ENCODE peak calls at places on chromosomes 2 and 18, in ten cellular contexts. One of them, this sample, is unnamed.

GRCh38 chr18:76266226-76266991 is 228.6 kb downstream of the ZNF516 start:
- ATAC-seq in activated CD4-positive, CD25-positive, alpha-beta regulatory T cell treated with anti-CD3 and anti-CD28 coated beads, Interleukin-2, amount 50 U/mL, for 24 hours: no peak
- ATAC-seq in CD4-positive, alpha-beta T cell: no peak
- ATAC-seq in T-helper 17 cell: no peak
- ATAC-seq in upper lobe of right lung: no peak
- ATAC-seq in aorta: no peak
- ATAC-seq in natural killer cell treated with Interleukin-12 subunit alpha and Interleukin-12 subunit beta and Interleukin-15 and Interleukin-18, amount 100 ng/mL, for 72 hours: no peak
- ATAC-seq in A549: no peak
- ATAC-seq in T-cell: no peak
- ATAC-seq in stimulated activated naive CD8-positive, alpha-beta T cell treated with anti-CD3 and anti-CD28 coated beads, Interleukin-15, amount 100 ng/mL, for 72 hours: no peak
- ATAC-seq in this sample: no peak

GRCh38 chr2:200156140-200156858 is 150.2 kb upstream of the SPATS2L start:
- ATAC-seq in activated CD4-positive, CD25-positive, alpha-beta regulatory T cell treated with anti-CD3 and anti-CD28 coated beads, Interleukin-2, amount 50 U/mL, for 24 hours: no peak
- ATAC-seq in CD4-positive, alpha-beta T cell: no peak
- ATAC-seq in T-helper 17 cell: no peak
- ATAC-seq in upper lobe of right lung: peak; percentile 56
- ATAC-seq in aorta: peak; percentile 70
- ATAC-seq in natural killer cell treated with Interleukin-12 subunit alpha and Interleukin-12 subunit beta and Interleukin-15 and Interleukin-18, amount 100 ng/mL, for 72 hours: no peak
- ATAC-seq in A549: peak; percentile 79
- ATAC-seq in T-cell: no peak
- ATAC-seq in stimulated activated naive CD8-positive, alpha-beta T cell treated with anti-CD3 and anti-CD28 coated beads, Interleukin-15, amount 100 ng/mL, for 72 hours: no peak
- ATAC-seq in this sample: no peak

GRCh38 chr2:33108483-33109443 is 162.0 kb downstream of the LTBP1 start:
- ATAC-seq in activated CD4-positive, CD25-positive, alpha-beta regulatory T cell treated with anti-CD3 and anti-CD28 coated beads, Interleukin-2, amount 50 U/mL, for 24 hours: no peak
- ATAC-seq in CD4-positive, alpha-beta T cell: no peak
- ATAC-seq in T-helper 17 cell: no peak
- ATAC-seq in upper lobe of right lung: peak; percentile 43
- ATAC-seq in aorta: peak; percentile 49
- ATAC-seq in natural killer cell treated with Interleukin-12 subunit alpha and Interleukin-12 subunit beta and Interleukin-15 and Interleukin-18, amount 100 ng/mL, for 72 hours: no peak
- ATAC-seq in A549: peak; percentile 37
- ATAC-seq in T-cell: no peak
- ATAC-seq in stimulated activated naive CD8-positive, alpha-beta T cell treated with anti-CD3 and anti-CD28 coated beads, Interleukin-15, amount 100 ng/mL, for 72 hours: no peak
- ATAC-seq in this sample: no peak

GRCh38 chr2:20551231-20551944 is 99.5 kb downstream of the HS1BP3 start:
- ATAC-seq in activated CD4-positive, CD25-positive, alpha-beta regulatory T cell treated with anti-CD3 and anti-CD28 coated beads, Interleukin-2, amount 50 U/mL, for 24 hours: no peak
- ATAC-seq in CD4-positive, alpha-beta T cell: no peak
- ATAC-seq in T-helper 17 cell: no peak
- ATAC-seq in upper lobe of right lung: peak; percentile 18
- ATAC-seq in aorta: no peak
- ATAC-seq in natural killer cell treated with Interleukin-12 subunit alpha and Interleukin-12 subunit beta and Interleukin-15 and Interleukin-18, amount 100 ng/mL, for 72 hours: no peak
- ATAC-seq in A549: peak; percentile 61
- ATAC-seq in T-cell: no peak
- ATAC-seq in stimulated activated naive CD8-positive, alpha-beta T cell treated with anti-CD3 and anti-CD28 coated beads, Interleukin-15, amount 100 ng/mL, for 72 hours: no peak
- ATAC-seq in this sample: no peak

GRCh38 chr2:45964226-45964841 is 312.9 kb downstream of the PRKCE start:
- ATAC-seq in activated CD4-positive, CD25-positive, alpha-beta regulatory T cell treated with anti-CD3 and anti-CD28 coated beads, Interleukin-2, amount 50 U/mL, for 24 hours: no peak
- ATAC-seq in CD4-positive, alpha-beta T cell: no peak
- ATAC-seq in T-helper 17 cell: no peak
- ATAC-seq in upper lobe of right lung: peak; percentile 45
- ATAC-seq in aorta: peak; percentile 42
- ATAC-seq in natural killer cell treated with Interleukin-12 subunit alpha and Interleukin-12 subunit beta and Interleukin-15 and Interleukin-18, amount 100 ng/mL, for 72 hours: no peak
- ATAC-seq in A549: peak; percentile 87
- ATAC-seq in T-cell: no peak
- ATAC-seq in stimulated activated naive CD8-positive, alpha-beta T cell treated with anti-CD3 and anti-CD28 coated beads, Interleukin-15, amount 100 ng/mL, for 72 hours: no peak
- ATAC-seq in this sample: no peak

GRCh38 chr2:75569546-75569945 is 8.8 kb upstream of the EVA1A start:
- ATAC-seq in activated CD4-positive, CD25-positive, alpha-beta regulatory T cell treated with anti-CD3 and anti-CD28 coated beads, Interleukin-2, amount 50 U/mL, for 24 hours: no peak
- ATAC-seq in CD4-positive, alpha-beta T cell: no peak
- ATAC-seq in T-helper 17 cell: no peak
- ATAC-seq in upper lobe of right lung: no peak
- ATAC-seq in aorta: no peak
- ATAC-seq in natural killer cell treated with Interleukin-12 subunit alpha and Interleukin-12 subunit beta and Interleukin-15 and Interleukin-18, amount 100 ng/mL, for 72 hours: no peak
- ATAC-seq in A549: no peak
- ATAC-seq in T-cell: no peak
- ATAC-seq in stimulated activated naive CD8-positive, alpha-beta T cell treated with anti-CD3 and anti-CD28 coated beads, Interleukin-15, amount 100 ng/mL, for 72 hours: no peak
- ATAC-seq in this sample: no peak

GRCh38 chr2:26932974-26933373 is 37.5 kb upstream of the MAPRE3 start:
- ATAC-seq in activated CD4-positive, CD25-positive, alpha-beta regulatory T cell treated with anti-CD3 and anti-CD28 coated beads, Interleukin-2, amount 50 U/mL, for 24 hours: no peak
- ATAC-seq in CD4-positive, alpha-beta T cell: no peak
- ATAC-seq in T-helper 17 cell: no peak
- ATAC-seq in upper lobe of right lung: no peak
- ATAC-seq in aorta: no peak
- ATAC-seq in natural killer cell treated with Interleukin-12 subunit alpha and Interleukin-12 subunit beta and Interleukin-15 and Interleukin-18, amount 100 ng/mL, for 72 hours: no peak
- ATAC-seq in A549: peak; percentile 13
- ATAC-seq in T-cell: no peak
- ATAC-seq in stimulated activated naive CD8-positive, alpha-beta T cell treated with anti-CD3 and anti-CD28 coated beads, Interleukin-15, amount 100 ng/mL, for 72 hours: no peak
- ATAC-seq in this sample: no peak

GRCh38 chr2:199439094-199439493 is 18.6 kb downstream of the SATB2 start:
- ATAC-seq in activated CD4-positive, CD25-positive, alpha-beta regulatory T cell treated with anti-CD3 and anti-CD28 coated beads, Interleukin-2, amount 50 U/mL, for 24 hours: no peak
- ATAC-seq in CD4-positive, alpha-beta T cell: no peak
- ATAC-seq in T-helper 17 cell: no peak
- ATAC-seq in upper lobe of right lung: no peak
- ATAC-seq in aorta: no peak
- ATAC-seq in natural killer cell treated with Interleukin-12 subunit alpha and Interleukin-12 subunit beta and Interleukin-15 and Interleukin-18, amount 100 ng/mL, for 72 hours: no peak
- ATAC-seq in A549: no peak
- ATAC-seq in T-cell: no peak
- ATAC-seq in stimulated activated naive CD8-positive, alpha-beta T cell treated with anti-CD3 and anti-CD28 coated beads, Interleukin-15, amount 100 ng/mL, for 72 hours: no peak
- ATAC-seq in this sample: no peak

GRCh38 chr2:30512243-30512866 is 65.3 kb downstream of the LCLAT1 start:
- ATAC-seq in activated CD4-positive, CD25-positive, alpha-beta regulatory T cell treated with anti-CD3 and anti-CD28 coated beads, Interleukin-2, amount 50 U/mL, for 24 hours: no peak
- ATAC-seq in CD4-positive, alpha-beta T cell: no peak
- ATAC-seq in T-helper 17 cell: no peak
- ATAC-seq in upper lobe of right lung: no peak
- ATAC-seq in aorta: no peak
- ATAC-seq in natural killer cell treated with Interleukin-12 subunit alpha and Interleukin-12 subunit beta and Interleukin-15 and Interleukin-18, amount 100 ng/mL, for 72 hours: no peak
- ATAC-seq in A549: no peak
- ATAC-seq in T-cell: no peak
- ATAC-seq in stimulated activated naive CD8-positive, alpha-beta T cell treated with anti-CD3 and anti-CD28 coated beads, Interleukin-15, amount 100 ng/mL, for 72 hours: no peak
- ATAC-seq in this sample: no peak

GRCh38 chr2:42558827-42559226 is 9.6 kb upstream of the MTA3 start:
- ATAC-seq in activated CD4-positive, CD25-positive, alpha-beta regulatory T cell treated with anti-CD3 and anti-CD28 coated beads, Interleukin-2, amount 50 U/mL, for 24 hours: no peak
- ATAC-seq in CD4-positive, alpha-beta T cell: no peak
- ATAC-seq in T-helper 17 cell: no peak
- ATAC-seq in upper lobe of right lung: no peak
- ATAC-seq in aorta: no peak
- ATAC-seq in natural killer cell treated with Interleukin-12 subunit alpha and Interleukin-12 subunit beta and Interleukin-15 and Interleukin-18, amount 100 ng/mL, for 72 hours: no peak
- ATAC-seq in A549: peak; percentile 74
- ATAC-seq in T-cell: no peak
- ATAC-seq in stimulated activated naive CD8-positive, alpha-beta T cell treated with anti-CD3 and anti-CD28 coated beads, Interleukin-15, amount 100 ng/mL, for 72 hours: no peak
- ATAC-seq in this sample: no peak

GRCh38 chr2:224611938-224612337 is 26.8 kb upstream of the CUL3 start:
- ATAC-seq in activated CD4-positive, CD25-positive, alpha-beta regulatory T cell treated with anti-CD3 and anti-CD28 coated beads, Interleukin-2, amount 50 U/mL, for 24 hours: no peak
- ATAC-seq in CD4-positive, alpha-beta T cell: no peak
- ATAC-seq in T-helper 17 cell: no peak
- ATAC-seq in upper lobe of right lung: no peak
- ATAC-seq in aorta: no peak
- ATAC-seq in natural killer cell treated with Interleukin-12 subunit alpha and Interleukin-12 subunit beta and Interleukin-15 and Interleukin-18, amount 100 ng/mL, for 72 hours: no peak
- ATAC-seq in A549: no peak
- ATAC-seq in T-cell: no peak
- ATAC-seq in stimulated activated naive CD8-positive, alpha-beta T cell treated with anti-CD3 and anti-CD28 coated beads, Interleukin-15, amount 100 ng/mL, for 72 hours: no peak
- ATAC-seq in this sample: no peak

GRCh38 chr2:26491563-26492167 is 13.7 kb upstream of the OTOF start:
- ATAC-seq in activated CD4-positive, CD25-positive, alpha-beta regulatory T cell treated with anti-CD3 and anti-CD28 coated beads, Interleukin-2, amount 50 U/mL, for 24 hours: no peak
- ATAC-seq in CD4-positive, alpha-beta T cell: no peak
- ATAC-seq in T-helper 17 cell: no peak
- ATAC-seq in upper lobe of right lung: no peak
- ATAC-seq in aorta: no peak
- ATAC-seq in natural killer cell treated with Interleukin-12 subunit alpha and Interleukin-12 subunit beta and Interleukin-15 and Interleukin-18, amount 100 ng/mL, for 72 hours: no peak
- ATAC-seq in A549: no peak
- ATAC-seq in T-cell: no peak
- ATAC-seq in stimulated activated naive CD8-positive, alpha-beta T cell treated with anti-CD3 and anti-CD28 coated beads, Interleukin-15, amount 100 ng/mL, for 72 hours: no peak
- ATAC-seq in this sample: no peak

GRCh38 chr2:190722061-190722759 is 73.3 kb downstream of the NAB1 start:
- ATAC-seq in activated CD4-positive, CD25-positive, alpha-beta regulatory T cell treated with anti-CD3 and anti-CD28 coated beads, Interleukin-2, amount 50 U/mL, for 24 hours: peak; percentile 77
- ATAC-seq in CD4-positive, alpha-beta T cell: no peak
- ATAC-seq in T-helper 17 cell: peak; percentile 35
- ATAC-seq in upper lobe of right lung: no peak
- ATAC-seq in aorta: no peak
- ATAC-seq in natural killer cell treated with Interleukin-12 subunit alpha and Interleukin-12 subunit beta and Interleukin-15 and Interleukin-18, amount 100 ng/mL, for 72 hours: peak; percentile 67
- ATAC-seq in A549: no peak
- ATAC-seq in T-cell: no peak
- ATAC-seq in stimulated activated naive CD8-positive, alpha-beta T cell treated with anti-CD3 and anti-CD28 coated beads, Interleukin-15, amount 100 ng/mL, for 72 hours: peak; percentile 84
- ATAC-seq in this sample: peak; percentile 79

GRCh38 chr2:227703280-227703732 is 14.5 kb downstream of the SLC19A3 start:
- ATAC-seq in activated CD4-positive, CD25-positive, alpha-beta regulatory T cell treated with anti-CD3 and anti-CD28 coated beads, Interleukin-2, amount 50 U/mL, for 24 hours: no peak
- ATAC-seq in CD4-positive, alpha-beta T cell: no peak
- ATAC-seq in T-helper 17 cell: no peak
- ATAC-seq in upper lobe of right lung: peak; percentile 90
- ATAC-seq in aorta: peak; percentile 41
- ATAC-seq in natural killer cell treated with Interleukin-12 subunit alpha and Interleukin-12 subunit beta and Interleukin-15 and Interleukin-18, amount 100 ng/mL, for 72 hours: no peak
- ATAC-seq in A549: peak; percentile 78
- ATAC-seq in T-cell: no peak
- ATAC-seq in stimulated activated naive CD8-positive, alpha-beta T cell treated with anti-CD3 and anti-CD28 coated beads, Interleukin-15, amount 100 ng/mL, for 72 hours: no peak
- ATAC-seq in this sample: no peak

GRCh38 chr2:133602538-133602937 is 34.3 kb upstream of the NCKAP5 start:
- ATAC-seq in activated CD4-positive, CD25-positive, alpha-beta regulatory T cell treated with anti-CD3 and anti-CD28 coated beads, Interleukin-2, amount 50 U/mL, for 24 hours: no peak
- ATAC-seq in CD4-positive, alpha-beta T cell: no peak
- ATAC-seq in T-helper 17 cell: no peak
- ATAC-seq in upper lobe of right lung: peak; percentile 31
- ATAC-seq in aorta: no peak
- ATAC-seq in natural killer cell treated with Interleukin-12 subunit alpha and Interleukin-12 subunit beta and Interleukin-15 and Interleukin-18, amount 100 ng/mL, for 72 hours: no peak
- ATAC-seq in A549: no peak
- ATAC-seq in T-cell: no peak
- ATAC-seq in stimulated activated naive CD8-positive, alpha-beta T cell treated with anti-CD3 and anti-CD28 coated beads, Interleukin-15, amount 100 ng/mL, for 72 hours: no peak
- ATAC-seq in this sample: no peak

GRCh38 chr2:128354731-128355470 is 36.2 kb upstream of the HS6ST1 start:
- ATAC-seq in activated CD4-positive, CD25-positive, alpha-beta regulatory T cell treated with anti-CD3 and anti-CD28 coated beads, Interleukin-2, amount 50 U/mL, for 24 hours: no peak
- ATAC-seq in CD4-positive, alpha-beta T cell: no peak
- ATAC-seq in T-helper 17 cell: no peak
- ATAC-seq in upper lobe of right lung: no peak
- ATAC-seq in aorta: no peak
- ATAC-seq in natural killer cell treated with Interleukin-12 subunit alpha and Interleukin-12 subunit beta and Interleukin-15 and Interleukin-18, amount 100 ng/mL, for 72 hours: no peak
- ATAC-seq in A549: no peak
- ATAC-seq in T-cell: no peak
- ATAC-seq in stimulated activated naive CD8-positive, alpha-beta T cell treated with anti-CD3 and anti-CD28 coated beads, Interleukin-15, amount 100 ng/mL, for 72 hours: no peak
- ATAC-seq in this sample: no peak

GRCh38 chr2:68912732-68913131 is 40.0 kb downstream of the GKN2 start:
- ATAC-seq in activated CD4-positive, CD25-positive, alpha-beta regulatory T cell treated with anti-CD3 and anti-CD28 coated beads, Interleukin-2, amount 50 U/mL, for 24 hours: no peak
- ATAC-seq in CD4-positive, alpha-beta T cell: no peak
- ATAC-seq in T-helper 17 cell: peak; percentile 28
- ATAC-seq in upper lobe of right lung: peak; percentile 74
- ATAC-seq in aorta: no peak
- ATAC-seq in natural killer cell treated with Interleukin-12 subunit alpha and Interleukin-12 subunit beta and Interleukin-15 and Interleukin-18, amount 100 ng/mL, for 72 hours: no peak
- ATAC-seq in A549: no peak
- ATAC-seq in T-cell: no peak
- ATAC-seq in stimulated activated naive CD8-positive, alpha-beta T cell treated with anti-CD3 and anti-CD28 coated beads, Interleukin-15, amount 100 ng/mL, for 72 hours: peak; percentile 71
- ATAC-seq in this sample: no peak

GRCh38 chr2:10918661-10919414 is 7.1 kb downstream of the KCNF1 start:
- ATAC-seq in activated CD4-positive, CD25-positive, alpha-beta regulatory T cell treated with anti-CD3 and anti-CD28 coated beads, Interleukin-2, amount 50 U/mL, for 24 hours: no peak
- ATAC-seq in CD4-positive, alpha-beta T cell: no peak
- ATAC-seq in T-helper 17 cell: no peak
- ATAC-seq in upper lobe of right lung: no peak
- ATAC-seq in aorta: no peak
- ATAC-seq in natural killer cell treated with Interleukin-12 subunit alpha and Interleukin-12 subunit beta and Interleukin-15 and Interleukin-18, amount 100 ng/mL, for 72 hours: no peak
- ATAC-seq in A549: no peak
- ATAC-seq in T-cell: no peak
- ATAC-seq in stimulated activated naive CD8-positive, alpha-beta T cell treated with anti-CD3 and anti-CD28 coated beads, Interleukin-15, amount 100 ng/mL, for 72 hours: no peak
- ATAC-seq in this sample: no peak

GRCh38 chr2:80070587-80070986 is 234.0 kb downstream of the LRRTM1 start:
- ATAC-seq in activated CD4-positive, CD25-positive, alpha-beta regulatory T cell treated with anti-CD3 and anti-CD28 coated beads, Interleukin-2, amount 50 U/mL, for 24 hours: no peak
- ATAC-seq in CD4-positive, alpha-beta T cell: no peak
- ATAC-seq in T-helper 17 cell: no peak
- ATAC-seq in upper lobe of right lung: no peak
- ATAC-seq in aorta: no peak
- ATAC-seq in natural killer cell treated with Interleukin-12 subunit alpha and Interleukin-12 subunit beta and Interleukin-15 and Interleukin-18, amount 100 ng/mL, for 72 hours: no peak
- ATAC-seq in A549: no peak
- ATAC-seq in T-cell: no peak
- ATAC-seq in stimulated activated naive CD8-positive, alpha-beta T cell treated with anti-CD3 and anti-CD28 coated beads, Interleukin-15, amount 100 ng/mL, for 72 hours: no peak
- ATAC-seq in this sample: no peak

GRCh38 chr2:68391099-68391498 is 26.0 kb downstream of the PLEK start:
- ATAC-seq in activated CD4-positive, CD25-positive, alpha-beta regulatory T cell treated with anti-CD3 and anti-CD28 coated beads, Interleukin-2, amount 50 U/mL, for 24 hours: no peak
- ATAC-seq in CD4-positive, alpha-beta T cell: no peak
- ATAC-seq in T-helper 17 cell: no peak
- ATAC-seq in upper lobe of right lung: peak; percentile 72
- ATAC-seq in aorta: no peak
- ATAC-seq in natural killer cell treated with Interleukin-12 subunit alpha and Interleukin-12 subunit beta and Interleukin-15 and Interleukin-18, amount 100 ng/mL, for 72 hours: peak; percentile 41
- ATAC-seq in A549: no peak
- ATAC-seq in T-cell: no peak
- ATAC-seq in stimulated activated naive CD8-positive, alpha-beta T cell treated with anti-CD3 and anti-CD28 coated beads, Interleukin-15, amount 100 ng/mL, for 72 hours: no peak
- ATAC-seq in this sample: no peak

GRCh38 chr2:97910403-97911209 is 85.1 kb downstream of the TMEM131 start:
- ATAC-seq in activated CD4-positive, CD25-positive, alpha-beta regulatory T cell treated with anti-CD3 and anti-CD28 coated beads, Interleukin-2, amount 50 U/mL, for 24 hours: no peak
- ATAC-seq in CD4-positive, alpha-beta T cell: no peak
- ATAC-seq in T-helper 17 cell: no peak
- ATAC-seq in upper lobe of right lung: no peak
- ATAC-seq in aorta: no peak
- ATAC-seq in natural killer cell treated with Interleukin-12 subunit alpha and Interleukin-12 subunit beta and Interleukin-15 and Interleukin-18, amount 100 ng/mL, for 72 hours: no peak
- ATAC-seq in A549: no peak
- ATAC-seq in T-cell: no peak
- ATAC-seq in stimulated activated naive CD8-positive, alpha-beta T cell treated with anti-CD3 and anti-CD28 coated beads, Interleukin-15, amount 100 ng/mL, for 72 hours: no peak
- ATAC-seq in this sample: no peak

GRCh38 chr2:233663911-233664310 is 7.8 kb upstream of the UGT1A9 start:
- ATAC-seq in activated CD4-positive, CD25-positive, alpha-beta regulatory T cell treated with anti-CD3 and anti-CD28 coated beads, Interleukin-2, amount 50 U/mL, for 24 hours: no peak
- ATAC-seq in CD4-positive, alpha-beta T cell: no peak
- ATAC-seq in T-helper 17 cell: no peak
- ATAC-seq in upper lobe of right lung: no peak
- ATAC-seq in aorta: no peak
- ATAC-seq in natural killer cell treated with Interleukin-12 subunit alpha and Interleukin-12 subunit beta and Interleukin-15 and Interleukin-18, amount 100 ng/mL, for 72 hours: no peak
- ATAC-seq in A549: no peak
- ATAC-seq in T-cell: no peak
- ATAC-seq in stimulated activated naive CD8-positive, alpha-beta T cell treated with anti-CD3 and anti-CD28 coated beads, Interleukin-15, amount 100 ng/mL, for 72 hours: no peak
- ATAC-seq in this sample: no peak

GRCh38 chr2:197893403-197894177 is 89.2 kb downstream of the PLCL1 start:
- ATAC-seq in activated CD4-positive, CD25-positive, alpha-beta regulatory T cell treated with anti-CD3 and anti-CD28 coated beads, Interleukin-2, amount 50 U/mL, for 24 hours: peak; percentile 26
- ATAC-seq in CD4-positive, alpha-beta T cell: peak; percentile 30
- ATAC-seq in T-helper 17 cell: peak; percentile 49
- ATAC-seq in upper lobe of right lung: peak; percentile 58
- ATAC-seq in aorta: no peak
- ATAC-seq in natural killer cell treated with Interleukin-12 subunit alpha and Interleukin-12 subunit beta and Interleukin-15 and Interleukin-18, amount 100 ng/mL, for 72 hours: no peak
- ATAC-seq in A549: no peak
- ATAC-seq in T-cell: no peak
- ATAC-seq in stimulated activated naive CD8-positive, alpha-beta T cell treated with anti-CD3 and anti-CD28 coated beads, Interleukin-15, amount 100 ng/mL, for 72 hours: no peak
- ATAC-seq in this sample: no peak

GRCh38 chr2:209321076-209321475 is 102.8 kb upstream of the MAP2 start:
- ATAC-seq in activated CD4-positive, CD25-positive, alpha-beta regulatory T cell treated with anti-CD3 and anti-CD28 coated beads, Interleukin-2, amount 50 U/mL, for 24 hours: no peak
- ATAC-seq in CD4-positive, alpha-beta T cell: no peak
- ATAC-seq in T-helper 17 cell: no peak
- ATAC-seq in upper lobe of right lung: no peak
- ATAC-seq in aorta: no peak
- ATAC-seq in natural killer cell treated with Interleukin-12 subunit alpha and Interleukin-12 subunit beta and Interleukin-15 and Interleukin-18, amount 100 ng/mL, for 72 hours: no peak
- ATAC-seq in A549: no peak
- ATAC-seq in T-cell: no peak
- ATAC-seq in stimulated activated naive CD8-positive, alpha-beta T cell treated with anti-CD3 and anti-CD28 coated beads, Interleukin-15, amount 100 ng/mL, for 72 hours: no peak
- ATAC-seq in this sample: no peak

GRCh38 chr2:40400336-40400953 is 51.4 kb downstream of the SLC8A1 start:
- ATAC-seq in activated CD4-positive, CD25-positive, alpha-beta regulatory T cell treated with anti-CD3 and anti-CD28 coated beads, Interleukin-2, amount 50 U/mL, for 24 hours: no peak
- ATAC-seq in CD4-positive, alpha-beta T cell: no peak
- ATAC-seq in T-helper 17 cell: no peak
- ATAC-seq in upper lobe of right lung: no peak
- ATAC-seq in aorta: peak; percentile 38
- ATAC-seq in natural killer cell treated with Interleukin-12 subunit alpha and Interleukin-12 subunit beta and Interleukin-15 and Interleukin-18, amount 100 ng/mL, for 72 hours: no peak
- ATAC-seq in A549: no peak
- ATAC-seq in T-cell: no peak
- ATAC-seq in stimulated activated naive CD8-positive, alpha-beta T cell treated with anti-CD3 and anti-CD28 coated beads, Interleukin-15, amount 100 ng/mL, for 72 hours: no peak
- ATAC-seq in this sample: no peak

GRCh38 chr2:181461056-181461630 is 4.0 kb downstream of the ITGA4 start:
- ATAC-seq in activated CD4-positive, CD25-positive, alpha-beta regulatory T cell treated with anti-CD3 and anti-CD28 coated beads, Interleukin-2, amount 50 U/mL, for 24 hours: no peak
- ATAC-seq in CD4-positive, alpha-beta T cell: no peak
- ATAC-seq in T-helper 17 cell: no peak
- ATAC-seq in upper lobe of right lung: no peak
- ATAC-seq in aorta: no peak
- ATAC-seq in natural killer cell treated with Interleukin-12 subunit alpha and Interleukin-12 subunit beta and Interleukin-15 and Interleukin-18, amount 100 ng/mL, for 72 hours: no peak
- ATAC-seq in A549: no peak
- ATAC-seq in T-cell: no peak
- ATAC-seq in stimulated activated naive CD8-positive, alpha-beta T cell treated with anti-CD3 and anti-CD28 coated beads, Interleukin-15, amount 100 ng/mL, for 72 hours: no peak
- ATAC-seq in this sample: no peak

GRCh38 chr2:38093503-38093902 is 17.6 kb upstream of the CYP1B1 start:
- ATAC-seq in activated CD4-positive, CD25-positive, alpha-beta regulatory T cell treated with anti-CD3 and anti-CD28 coated beads, Interleukin-2, amount 50 U/mL, for 24 hours: peak; percentile 53
- ATAC-seq in CD4-positive, alpha-beta T cell: no peak
- ATAC-seq in T-helper 17 cell: no peak
- ATAC-seq in upper lobe of right lung: no peak
- ATAC-seq in aorta: no peak
- ATAC-seq in natural killer cell treated with Interleukin-12 subunit alpha and Interleukin-12 subunit beta and Interleukin-15 and Interleukin-18, amount 100 ng/mL, for 72 hours: peak; percentile 55
- ATAC-seq in A549: no peak
- ATAC-seq in T-cell: no peak
- ATAC-seq in stimulated activated naive CD8-positive, alpha-beta T cell treated with anti-CD3 and anti-CD28 coated beads, Interleukin-15, amount 100 ng/mL, for 72 hours: peak; percentile 48
- ATAC-seq in this sample: no peak

GRCh38 chr2:41725901-41726300 is 321.9 kb upstream of the PKDCC start:
- ATAC-seq in activated CD4-positive, CD25-positive, alpha-beta regulatory T cell treated with anti-CD3 and anti-CD28 coated beads, Interleukin-2, amount 50 U/mL, for 24 hours: no peak
- ATAC-seq in CD4-positive, alpha-beta T cell: no peak
- ATAC-seq in T-helper 17 cell: no peak
- ATAC-seq in upper lobe of right lung: no peak
- ATAC-seq in aorta: no peak
- ATAC-seq in natural killer cell treated with Interleukin-12 subunit alpha and Interleukin-12 subunit beta and Interleukin-15 and Interleukin-18, amount 100 ng/mL, for 72 hours: no peak
- ATAC-seq in A549: no peak
- ATAC-seq in T-cell: no peak
- ATAC-seq in stimulated activated naive CD8-positive, alpha-beta T cell treated with anti-CD3 and anti-CD28 coated beads, Interleukin-15, amount 100 ng/mL, for 72 hours: no peak
- ATAC-seq in this sample: no peak